ENCODE peak calls at places on chromosomes 6 and 20, in six cellular contexts. R, Y, T, I, W and D are unnamed samples. For H3K27me3, the result is how much of the 10 kb centered on the place peaks cover.

GRCh38 chr6:145214570-145214969 is 520.8 kb downstream of the EPM2A start:
- DNase-seq in W (no peak), I (peak), Y (no peak), R (no peak), T (no peak), D (peak)

GRCh38 chr20:3471397-3472021 is 691 bp downstream of the ATRN start:
- DNase-seq in Y (no peak), W (no peak), T (no peak), R (no peak), I (no peak), D (no peak)

GRCh38 chr6:11921017-11921438 is 91.1 kb upstream of the HIVEP1 start:
- DNase-seq in T (peak), R (peak), Y (peak), I (peak), W (no peak), D (peak)

GRCh38 chr6:158381214-158381613 is 68.9 kb downstream of the TULP4 start:
- DNase-seq in Y (no peak), W (no peak), R (no peak), T (no peak), I (no peak), D (no peak)

GRCh38 chr6:69813508-69813907 is 16.7 kb upstream of the LMBRD1 start:
- DNase-seq in I (no peak), W (no peak), Y (no peak), T (no peak), R (no peak), D (no peak)

GRCh38 chr6:111706841-111707391 is 101.2 kb upstream of the TRAF3IP2 start:
- DNase-seq in W (no peak), I (no peak), R (no peak), Y (no peak), T (no peak), D (no peak)

GRCh38 chr6:164695896-164696295 is 613.5 kb downstream of the C6orf118 start:
- DNase-seq in R (no peak), I (no peak), W (no peak), T (no peak), Y (no peak), D (no peak)

GRCh38 chr6:34099878-34100277 is 46.0 kb downstream of the GRM4 start:
- DNase-seq in Y (no peak), T (no peak), W (no peak), R (no peak), I (no peak), D (no peak)

GRCh38 chr6:40417031-40417430 is 170.1 kb downstream of the LRFN2 start:
- DNase-seq in W (no peak), T (no peak), I (no peak), R (peak), Y (no peak), D (no peak)

GRCh38 chr20:17995967-17996819 is 27.4 kb downstream of the MGME1 start:
- DNase-seq in R (no peak), Y (peak), T (no peak), W (no peak), I (peak), D (no peak)

DNA sequence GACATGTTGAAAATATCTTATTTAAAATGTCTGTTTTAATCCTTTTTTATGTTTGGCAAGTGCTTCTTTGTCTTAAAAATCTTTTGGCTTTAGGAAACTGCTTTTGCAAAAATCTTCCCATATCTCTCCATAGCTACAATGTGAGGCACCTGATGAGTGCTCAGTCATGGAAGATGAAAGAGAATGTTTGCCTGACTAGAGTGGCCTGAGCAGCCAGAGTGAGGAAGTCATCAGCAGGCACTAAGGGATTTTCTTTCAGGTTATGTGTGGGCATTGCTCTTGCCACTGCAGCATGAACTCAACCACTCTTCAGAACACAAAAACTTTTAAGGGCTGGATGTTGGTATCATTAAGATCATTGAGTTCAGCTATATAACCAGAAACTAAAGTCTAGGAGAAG is 47.9 kb downstream of the AKIRIN2 start:
- DNase-seq in Y (no peak), I (no peak), R (no peak), T (no peak), W (no peak), D (no peak)
- H3K27ac ChIP-seq in Y (no peak), I (no peak), R (no peak), T (no peak), W (no peak), D (no peak)

GRCh38 chr6:16656451-16656850 is 104.8 kb downstream of the ATXN1 start:
- DNase-seq in R (no peak), T (no peak), Y (no peak), W (no peak), I (no peak), D (no peak)
- TF ChIP-seq CTCF in R (no peak), T (no peak), Y (no peak), W (no peak), I (no peak), D (no peak)

GRCh38 chr20:58723628-58723984 is 31.0 kb downstream of the NPEPL1 start:
- DNase-seq in W (no peak), I (no peak), R (no peak), Y (no peak), T (no peak), D (no peak)

GRCh38 chr20:58720890-58721289 is 28.3 kb downstream of the NPEPL1 start:
- DNase-seq in T (no peak), R (no peak), W (peak), Y (no peak), I (no peak), D (no peak)

GRCh38 chr20:58721951-58722371 is 29.4 kb downstream of the NPEPL1 start:
- DNase-seq in R (no peak), Y (no peak), W (peak), T (no peak), I (no peak), D (no peak)

GRCh38 chr20:58722379-58722778 is 29.8 kb downstream of the NPEPL1 start:
- DNase-seq in T (no peak), I (no peak), R (no peak), W (no peak), Y (no peak), D (no peak)

GRCh38 chr20:58722877-58723627 is 30.5 kb downstream of the NPEPL1 start:
- DNase-seq in T (no peak), R (no peak), Y (no peak), I (no peak), W (peak), D (no peak)
- H3K27me3 ChIP-seq in T (under half), R (under half), Y (under half), I (under half), W (under half), D (under half)

GRCh38 chr6:125931733-125932450 is 24.7 kb upstream of the HINT3 start:
- DNase-seq in W (no peak), I (no peak), T (no peak), Y (no peak), R (no peak), D (no peak)
- H3K27ac ChIP-seq in W (no peak), I (no peak), T (no peak), Y (no peak), R (no peak), D (no peak)

GRCh38 chr6:23637296-23637695 is 488.7 kb upstream of the NRSN1 start:
- DNase-seq in W (no peak), T (no peak), I (no peak), Y (no peak), R (no peak), D (peak)
- TF ChIP-seq CTCF in W (no peak), T (no peak), I (no peak), Y (no peak), R (no peak), D (peak)

GRCh38 chr6:41642090-41642959 is 4.1 kb downstream of the MDFI start:
- DNase-seq in W (no peak), R (no peak), I (no peak), Y (no peak), T (no peak), D (no peak)
- H3K27me3 ChIP-seq in W (under half), R (under half), I (under half), Y (under half), T (half or more), D (under half)

GRCh38 chr6:137659871-137660270 is 165.7 kb upstream of the OLIG3 start:
- DNase-seq in W (no peak), I (no peak), Y (peak), R (no peak), T (no peak), D (no peak)

GRCh38 chr6:137655291-137655690 is 161.1 kb upstream of the OLIG3 start:
- DNase-seq in T (no peak), W (no peak), R (no peak), I (no peak), Y (no peak), D (no peak)

GRCh38 chr6:137660296-137660731 is 166.1 kb upstream of the OLIG3 start:
- DNase-seq in R (no peak), Y (no peak), W (no peak), I (no peak), T (no peak), D (no peak)

GRCh38 chr6:137656735-137657134 is 162.5 kb upstream of the OLIG3 start:
- DNase-seq in I (no peak), Y (no peak), W (no peak), T (no peak), R (no peak), D (no peak)

DNA sequence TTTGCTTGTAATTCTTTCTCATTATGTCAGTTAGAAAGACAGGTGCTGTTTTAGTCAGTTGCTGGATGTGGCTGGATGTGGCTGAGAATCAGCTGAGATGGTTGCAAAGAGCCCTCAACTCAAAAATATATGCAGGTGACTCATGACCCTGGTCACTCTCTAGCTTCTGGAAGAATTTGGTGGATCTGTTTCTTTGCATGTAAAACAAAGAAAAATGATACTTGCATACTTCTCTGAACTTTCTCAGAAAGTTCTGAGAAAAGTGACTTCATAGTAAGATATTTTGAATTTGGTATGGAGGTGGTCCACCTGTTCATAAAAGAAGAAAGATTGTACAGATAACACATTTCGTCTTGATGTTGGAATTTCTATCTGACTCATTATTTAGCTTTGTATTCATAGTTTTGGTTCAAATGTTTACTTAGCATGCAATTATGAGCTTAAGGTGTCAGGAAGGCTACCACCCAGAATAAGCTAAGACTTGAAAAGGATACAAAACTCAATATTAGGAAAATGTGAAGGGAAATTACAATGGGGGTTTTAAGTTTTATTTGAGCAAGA is 163.2 kb upstream of the OLIG3 start:
- DNase-seq in W (no peak), R (no peak), I (no peak), Y (no peak), T (no peak), D (peak)
- H3K27ac ChIP-seq in W (no peak), R (no peak), I (peak), Y (peak), T (no peak), D (no peak)

GRCh38 chr6:152598421-152598820 is 38.7 kb downstream of the SYNE1 start:
- DNase-seq in T (no peak), R (no peak), I (no peak), W (no peak), Y (no peak), D (no peak)

GRCh38 chr6:152596706-152597105 is 40.5 kb downstream of the SYNE1 start:
- DNase-seq in T (no peak), Y (no peak), W (no peak), I (no peak), R (no peak), D (no peak)

GRCh38 chr6:152594726-152595125 is 42.4 kb downstream of the SYNE1 start:
- DNase-seq in T (no peak), I (no peak), W (no peak), Y (no peak), R (no peak), D (no peak)

GRCh38 chr6:152598858-152599537 is 38.2 kb downstream of the SYNE1 start:
- DNase-seq in I (no peak), Y (no peak), R (no peak), T (no peak), W (no peak), D (no peak)

DNA sequence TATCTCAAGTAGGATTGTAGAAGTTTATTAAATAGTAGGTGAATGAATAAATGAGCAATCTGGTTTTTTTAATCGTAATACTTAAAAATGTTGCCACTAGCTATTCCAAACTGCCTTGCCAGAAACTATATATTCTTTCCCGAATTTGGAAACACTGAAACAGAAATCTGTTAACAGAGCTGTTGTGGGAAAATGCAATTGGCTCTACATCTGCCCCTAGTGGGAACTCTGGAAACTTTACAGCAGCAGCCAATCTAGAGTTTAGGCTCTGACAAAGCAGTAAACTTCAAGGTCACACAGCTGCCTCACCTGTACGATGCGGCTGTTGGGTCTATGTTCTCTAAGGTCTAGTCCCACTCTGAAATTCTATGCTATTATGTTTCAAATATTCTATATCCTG is 41.7 kb downstream of the SYNE1 start:
- DNase-seq in W (no peak), I (peak), Y (peak), R (no peak), T (no peak), D (no peak)
- TF ChIP-seq CTCF in W (no peak), I (peak), Y (no peak), R (no peak), T (peak), D (peak)